ENCODE peak calls at places on chromosomes 3 and 15, in seven cellular contexts. P is left ventricle myocardium inferior, F is psoas muscle, I is kidney, O is AG04449, J is IMR-90, R is foreskin fibroblast. N is an unnamed sample.

GRCh38 chr3:122609798-122610559 is 32.5 kb downstream of the PARP15 start:
- DNase-seq in P (no peak), O (peak), R (peak), I (no peak), F (no peak), J (peak), N (peak)

GRCh38 chr3:89795506-89795905 is 688.1 kb downstream of the EPHA3 start:
- DNase-seq in I (no peak), R (no peak), J (no peak), P (no peak), O (no peak), F (no peak), N (no peak)

GRCh38 chr3:16697437-16698258 is 92.4 kb upstream of the DAZL start:
- DNase-seq in I (no peak), J (peak), O (no peak), R (peak), P (no peak), F (no peak), N (no peak)

GRCh38 chr15:63564093-63564492 is 33.1 kb upstream of the FBXL22 start:
- DNase-seq in P (no peak), R (no peak), J (no peak), O (no peak), F (no peak), I (no peak), N (no peak)

GRCh38 chr3:132979606-132980005 is 58.6 kb upstream of the TMEM108 start:
- DNase-seq in O (no peak), F (no peak), R (no peak), J (no peak), P (no peak), I (no peak), N (no peak)

GRCh38 chr3:53056442-53056841 is 10.6 kb upstream of the SFMBT1 start:
- DNase-seq in I (no peak), P (no peak), F (no peak), O (no peak), R (no peak), J (peak), N (no peak)

GRCh38 chr3:125374501-125374995 is 577 bp downstream of the ZNF148 start:
- DNase-seq in R (peak), P (peak), I (peak), J (peak), O (no peak), F (peak), N (peak)

GRCh38 chr15:51025454-51025846 is 69.3 kb downstream of the TNFAIP8L3 start:
- DNase-seq in O (no peak), F (no peak), P (no peak), I (no peak), J (no peak), R (no peak), N (no peak)

GRCh38 chr3:50186096-50186495 is 5.3 kb upstream of the GNAT1 start:
- DNase-seq in R (no peak), J (no peak), O (no peak), I (no peak), P (no peak), F (no peak), N (no peak)

GRCh38 chr15:52486003-52486996 is 42.4 kb downstream of the MYO5A start:
- DNase-seq in J (no peak), R (no peak), I (no peak), F (no peak), P (no peak), O (no peak), N (peak)

GRCh38 chr3:195035345-195036202 is 235.4 kb downstream of the XXYLT1 start:
- DNase-seq in P (no peak), R (no peak), O (no peak), J (no peak), I (peak), F (no peak), N (no peak)

GRCh38 chr3:120560304-120561250 is 35.6 kb upstream of the NDUFB4 start:
- DNase-seq in O (no peak), J (no peak), P (no peak), R (no peak), F (no peak), I (no peak), N (no peak)

GRCh38 chr3:99861216-99861615 is 43.6 kb downstream of the CMSS1 start:
- DNase-seq in P (no peak), F (no peak), O (no peak), R (no peak), J (no peak), I (no peak), N (no peak)
- H3K4me3 ChIP-seq in P (no peak), F (no peak), O (no peak), R (no peak), J (no peak), I (no peak), N (no peak)

GRCh38 chr15:57751177-57751800 is 44.8 kb downstream of the POLR2M start:
- DNase-seq in P (no peak), R (peak), F (no peak), J (peak), O (no peak), I (no peak), N (no peak)
- TF ChIP-seq CTCF in P (peak), R (peak), F (peak), J (peak), O (peak), I (peak), N (peak)

GRCh38 chr3:55574671-55575070 is 87.6 kb upstream of the WNT5A start:
- DNase-seq in O (no peak), F (no peak), J (no peak), I (no peak), R (no peak), P (no peak), N (no peak)

GRCh38 chr3:55571216-55571813 is 84.2 kb upstream of the WNT5A start:
- DNase-seq in J (no peak), R (no peak), O (no peak), F (no peak), I (no peak), P (no peak), N (no peak)

GRCh38 chr3:55570361-55570760 is 83.3 kb upstream of the WNT5A start:
- DNase-seq in F (no peak), I (no peak), O (no peak), R (no peak), J (no peak), P (no peak), N (no peak)

GRCh38 chr3:55572816-55573215 is 85.7 kb upstream of the WNT5A start:
- DNase-seq in R (no peak), F (no peak), I (no peak), J (no peak), O (no peak), P (no peak), N (no peak)

GRCh38 chr3:55571913-55572312 is 84.8 kb upstream of the WNT5A start:
- DNase-seq in R (no peak), O (no peak), F (peak), P (peak), J (no peak), I (peak), N (no peak)
- H3K4me3 ChIP-seq in R (no peak), O (no peak), F (no peak), P (no peak), J (no peak), I (no peak), N (no peak)

GRCh38 chr15:80180468-80180867 is 27.7 kb downstream of the FAH start:
- DNase-seq in J (no peak), F (no peak), I (no peak), R (no peak), P (no peak), O (no peak), N (no peak)
- TF ChIP-seq CTCF in J (no peak), F (no peak), I (no peak), R (no peak), P (no peak), O (no peak), N (no peak)

GRCh38 chr3:108221403-108221802 is 821 bp downstream of the IFT57 start:
- DNase-seq in I (no peak), F (no peak), O (no peak), R (peak), P (no peak), J (no peak), N (no peak)
- H3K4me3 ChIP-seq in I (peak), F (peak), O (peak), R (peak), P (peak), J (peak), N (peak)